ENCODE peak calls at places on chromosomes 6 and 20, in eight cellular contexts. One of them, this sample, is unnamed.

GRCh38 chr20:1860446-1860845 is 34.8 kb upstream of the SIRPA start:
- DNase-seq in NCI-H1436: no peak
- DNase-seq in foreskin fibroblast: peak; percentile 50
- DNase-seq in ascending aorta: no peak
- DNase-seq in pancreas: no peak
- DNase-seq in mucosa of descending colon: no peak
- DNase-seq in NCI-H1105 treated with DMSO at 0.1 percent for 48 hours: no peak
- DNase-seq in CD4-positive, alpha-beta T cell: no peak
- DNase-seq in this sample: no peak

GRCh38 chr20:14888172-14888571 is 550.8 kb upstream of the FLRT3 start:
- DNase-seq in NCI-H1436: no peak
- DNase-seq in foreskin fibroblast: no peak
- DNase-seq in ascending aorta: no peak
- DNase-seq in pancreas: no peak
- DNase-seq in mucosa of descending colon: no peak
- DNase-seq in NCI-H1105 treated with DMSO at 0.1 percent for 48 hours: no peak
- DNase-seq in CD4-positive, alpha-beta T cell: no peak
- DNase-seq in this sample: no peak

GRCh38 chr20:52972190-52972937 is at the start of gene TSHZ2:
- DNase-seq in NCI-H1436: peak; percentile 36
- DNase-seq in foreskin fibroblast: peak; percentile 22
- DNase-seq in ascending aorta: no peak
- DNase-seq in pancreas: peak; percentile 82
- DNase-seq in mucosa of descending colon: peak; percentile 22
- DNase-seq in NCI-H1105 treated with DMSO at 0.1 percent for 48 hours: peak; percentile 20
- DNase-seq in CD4-positive, alpha-beta T cell: peak; percentile 50
- DNase-seq in this sample: peak; percentile 38

GRCh38 chr6:33895296-33895695 is 91.5 kb upstream of the MLN start:
- DNase-seq in NCI-H1436: no peak
- DNase-seq in foreskin fibroblast: no peak
- DNase-seq in ascending aorta: no peak
- DNase-seq in pancreas: no peak
- DNase-seq in mucosa of descending colon: no peak
- DNase-seq in NCI-H1105 treated with DMSO at 0.1 percent for 48 hours: no peak
- DNase-seq in CD4-positive, alpha-beta T cell: no peak
- DNase-seq in this sample: no peak

GRCh38 chr6:89734526-89734925 is 85.1 kb downstream of the MDN1 start:
- DNase-seq in NCI-H1436: no peak
- DNase-seq in foreskin fibroblast: no peak
- DNase-seq in ascending aorta: no peak
- DNase-seq in pancreas: no peak
- DNase-seq in mucosa of descending colon: no peak
- DNase-seq in NCI-H1105 treated with DMSO at 0.1 percent for 48 hours: no peak
- DNase-seq in CD4-positive, alpha-beta T cell: no peak
- DNase-seq in this sample: no peak

GRCh38 chr20:50577175-50578018 is 67.2 kb downstream of the PTPN1 start:
- DNase-seq in NCI-H1436: no peak
- DNase-seq in foreskin fibroblast: peak; percentile 43
- DNase-seq in ascending aorta: peak; percentile 58
- DNase-seq in pancreas: peak; percentile 89
- DNase-seq in mucosa of descending colon: peak; percentile 84
- DNase-seq in NCI-H1105 treated with DMSO at 0.1 percent for 48 hours: peak; percentile 59
- DNase-seq in CD4-positive, alpha-beta T cell: no peak
- DNase-seq in this sample: no peak

GRCh38 chr6:93821953-93822352 is 402.6 kb upstream of the EPHA7 start:
- DNase-seq in NCI-H1436: no peak
- DNase-seq in foreskin fibroblast: no peak
- DNase-seq in ascending aorta: no peak
- DNase-seq in pancreas: no peak
- DNase-seq in mucosa of descending colon: no peak
- DNase-seq in NCI-H1105 treated with DMSO at 0.1 percent for 48 hours: no peak
- DNase-seq in CD4-positive, alpha-beta T cell: no peak
- DNase-seq in this sample: no peak

GRCh38 chr20:45883100-45883469 is 2.1 kb downstream of the ZSWIM1 start:
- DNase-seq in NCI-H1436: no peak
- DNase-seq in foreskin fibroblast: no peak
- DNase-seq in ascending aorta: no peak
- DNase-seq in pancreas: no peak
- DNase-seq in mucosa of descending colon: no peak
- DNase-seq in NCI-H1105 treated with DMSO at 0.1 percent for 48 hours: no peak
- DNase-seq in CD4-positive, alpha-beta T cell: no peak
- DNase-seq in this sample: no peak

GRCh38 chr6:106154326-106154725 is 68.2 kb downstream of the PRDM1 start:
- DNase-seq in NCI-H1436: no peak
- DNase-seq in foreskin fibroblast: no peak
- DNase-seq in ascending aorta: no peak
- DNase-seq in pancreas: no peak
- DNase-seq in mucosa of descending colon: no peak
- DNase-seq in NCI-H1105 treated with DMSO at 0.1 percent for 48 hours: no peak
- DNase-seq in CD4-positive, alpha-beta T cell: no peak
- DNase-seq in this sample: no peak

GRCh38 chr6:20620043-20620442 is 85.8 kb downstream of the CDKAL1 start:
- DNase-seq in NCI-H1436: no peak
- DNase-seq in foreskin fibroblast: peak; percentile 46
- DNase-seq in ascending aorta: no peak
- DNase-seq in pancreas: no peak
- DNase-seq in mucosa of descending colon: no peak
- DNase-seq in NCI-H1105 treated with DMSO at 0.1 percent for 48 hours: no peak
- DNase-seq in CD4-positive, alpha-beta T cell: no peak
- DNase-seq in this sample: no peak

GRCh38 chr6:110664933-110665332 is 150.3 kb downstream of the CDK19 start:
- DNase-seq in NCI-H1436: no peak
- DNase-seq in foreskin fibroblast: peak; percentile 37
- DNase-seq in ascending aorta: no peak
- DNase-seq in pancreas: no peak
- DNase-seq in mucosa of descending colon: no peak
- DNase-seq in NCI-H1105 treated with DMSO at 0.1 percent for 48 hours: no peak
- DNase-seq in CD4-positive, alpha-beta T cell: no peak
- DNase-seq in this sample: no peak

GRCh38 chr6:41728954-41729353 is 6.5 kb downstream of the TFEB start:
- DNase-seq in NCI-H1436: no peak
- DNase-seq in foreskin fibroblast: no peak
- DNase-seq in ascending aorta: no peak
- DNase-seq in pancreas: peak; percentile 25
- DNase-seq in mucosa of descending colon: peak; percentile 32
- DNase-seq in NCI-H1105 treated with DMSO at 0.1 percent for 48 hours: no peak
- DNase-seq in CD4-positive, alpha-beta T cell: no peak
- DNase-seq in this sample: no peak

GRCh38 chr6:7152467-7152866 is 44.7 kb downstream of the RREB1 start:
- DNase-seq in NCI-H1436: no peak
- DNase-seq in foreskin fibroblast: no peak
- DNase-seq in ascending aorta: no peak
- DNase-seq in pancreas: no peak
- DNase-seq in mucosa of descending colon: no peak
- DNase-seq in NCI-H1105 treated with DMSO at 0.1 percent for 48 hours: no peak
- DNase-seq in CD4-positive, alpha-beta T cell: no peak
- DNase-seq in this sample: no peak

GRCh38 chr6:138664740-138665139 is 108.8 kb upstream of the CCDC28A start:
- DNase-seq in NCI-H1436: no peak
- DNase-seq in foreskin fibroblast: no peak
- DNase-seq in ascending aorta: no peak
- DNase-seq in pancreas: no peak
- DNase-seq in mucosa of descending colon: no peak
- DNase-seq in NCI-H1105 treated with DMSO at 0.1 percent for 48 hours: no peak
- DNase-seq in CD4-positive, alpha-beta T cell: no peak
- DNase-seq in this sample: no peak

GRCh38 chr6:166595061-166595780 is 8.7 kb upstream of the RAMACL start:
- DNase-seq in NCI-H1436: no peak
- DNase-seq in foreskin fibroblast: peak; percentile 85
- DNase-seq in ascending aorta: no peak
- DNase-seq in pancreas: no peak
- DNase-seq in mucosa of descending colon: no peak
- DNase-seq in NCI-H1105 treated with DMSO at 0.1 percent for 48 hours: no peak
- DNase-seq in CD4-positive, alpha-beta T cell: no peak
- DNase-seq in this sample: no peak

GRCh38 chr6:63154535-63154934 is 56.7 kb upstream of the FKBP1C start:
- DNase-seq in NCI-H1436: no peak
- DNase-seq in foreskin fibroblast: no peak
- DNase-seq in ascending aorta: no peak
- DNase-seq in pancreas: no peak
- DNase-seq in mucosa of descending colon: no peak
- DNase-seq in NCI-H1105 treated with DMSO at 0.1 percent for 48 hours: no peak
- DNase-seq in CD4-positive, alpha-beta T cell: no peak
- DNase-seq in this sample: no peak

GRCh38 chr6:56359201-56359899 is 112.0 kb upstream of the COL21A1 start:
- DNase-seq in NCI-H1436: peak; percentile 72
- DNase-seq in foreskin fibroblast: peak; percentile 83
- DNase-seq in ascending aorta: peak; percentile 86
- DNase-seq in pancreas: no peak
- DNase-seq in mucosa of descending colon: no peak
- DNase-seq in NCI-H1105 treated with DMSO at 0.1 percent for 48 hours: peak; percentile 76
- DNase-seq in CD4-positive, alpha-beta T cell: peak; percentile 34
- DNase-seq in this sample: no peak

GRCh38 chr6:55882731-55883595 is 7.6 kb upstream of the BMP5 start:
- DNase-seq in NCI-H1436: no peak
- DNase-seq in foreskin fibroblast: peak; percentile 86
- DNase-seq in ascending aorta: no peak
- DNase-seq in pancreas: no peak
- DNase-seq in mucosa of descending colon: no peak
- DNase-seq in NCI-H1105 treated with DMSO at 0.1 percent for 48 hours: no peak
- DNase-seq in CD4-positive, alpha-beta T cell: no peak
- DNase-seq in this sample: no peak

GRCh38 chr20:43726811-43727338 is at the start of gene GTSF1L:
- DNase-seq in NCI-H1436: no peak
- DNase-seq in foreskin fibroblast: peak; percentile 48
- DNase-seq in ascending aorta: no peak
- DNase-seq in pancreas: no peak
- DNase-seq in mucosa of descending colon: no peak
- DNase-seq in NCI-H1105 treated with DMSO at 0.1 percent for 48 hours: no peak
- DNase-seq in CD4-positive, alpha-beta T cell: no peak
- DNase-seq in this sample: no peak

GRCh38 chr6:14265049-14266021 is 147.8 kb downstream of the CD83 start:
- DNase-seq in NCI-H1436: no peak
- DNase-seq in foreskin fibroblast: peak; percentile 11
- DNase-seq in ascending aorta: no peak
- DNase-seq in pancreas: no peak
- DNase-seq in mucosa of descending colon: no peak
- DNase-seq in NCI-H1105 treated with DMSO at 0.1 percent for 48 hours: no peak
- DNase-seq in CD4-positive, alpha-beta T cell: no peak
- DNase-seq in this sample: no peak

GRCh38 chr6:680666-681374 is 12.1 kb downstream of the EXOC2 start:
- DNase-seq in NCI-H1436: no peak
- DNase-seq in foreskin fibroblast: no peak
- DNase-seq in ascending aorta: no peak
- DNase-seq in pancreas: no peak
- DNase-seq in mucosa of descending colon: no peak
- DNase-seq in NCI-H1105 treated with DMSO at 0.1 percent for 48 hours: no peak
- DNase-seq in CD4-positive, alpha-beta T cell: no peak
- DNase-seq in this sample: no peak

GRCh38 chr6:130075879-130076278 is 57.5 kb downstream of the L3MBTL3 start:
- DNase-seq in NCI-H1436: no peak
- DNase-seq in foreskin fibroblast: peak; percentile 18
- DNase-seq in ascending aorta: no peak
- DNase-seq in pancreas: no peak
- DNase-seq in mucosa of descending colon: no peak
- DNase-seq in NCI-H1105 treated with DMSO at 0.1 percent for 48 hours: no peak
- DNase-seq in CD4-positive, alpha-beta T cell: no peak
- DNase-seq in this sample: no peak

GRCh38 chr20:54624701-54625472 is 149.5 kb downstream of the DOK5 start:
- DNase-seq in NCI-H1436: no peak
- DNase-seq in foreskin fibroblast: peak; percentile 37
- DNase-seq in ascending aorta: no peak
- DNase-seq in pancreas: no peak
- DNase-seq in mucosa of descending colon: no peak
- DNase-seq in NCI-H1105 treated with DMSO at 0.1 percent for 48 hours: no peak
- DNase-seq in CD4-positive, alpha-beta T cell: no peak
- DNase-seq in this sample: no peak

GRCh38 chr6:7343546-7344475 is 30.8 kb upstream of the SSR1 start:
- DNase-seq in NCI-H1436: no peak
- DNase-seq in foreskin fibroblast: no peak
- DNase-seq in ascending aorta: no peak
- DNase-seq in pancreas: peak; percentile 69
- DNase-seq in mucosa of descending colon: no peak
- DNase-seq in NCI-H1105 treated with DMSO at 0.1 percent for 48 hours: no peak
- DNase-seq in CD4-positive, alpha-beta T cell: no peak
- DNase-seq in this sample: no peak

GRCh38 chr6:150632785-150633465 is 33.2 kb downstream of the PLEKHG1 start:
- DNase-seq in NCI-H1436: no peak
- DNase-seq in foreskin fibroblast: no peak
- DNase-seq in ascending aorta: no peak
- DNase-seq in pancreas: no peak
- DNase-seq in mucosa of descending colon: no peak
- DNase-seq in NCI-H1105 treated with DMSO at 0.1 percent for 48 hours: no peak
- DNase-seq in CD4-positive, alpha-beta T cell: no peak
- DNase-seq in this sample: no peak

GRCh38 chr20:19301843-19302242 is 89.4 kb downstream of the SLC24A3 start:
- DNase-seq in NCI-H1436: no peak
- DNase-seq in foreskin fibroblast: no peak
- DNase-seq in ascending aorta: no peak
- DNase-seq in pancreas: no peak
- DNase-seq in mucosa of descending colon: no peak
- DNase-seq in NCI-H1105 treated with DMSO at 0.1 percent for 48 hours: no peak
- DNase-seq in CD4-positive, alpha-beta T cell: no peak
- DNase-seq in this sample: no peak

GRCh38 chr6:113632220-113632864 is 224.8 kb upstream of the MARCKS start:
- DNase-seq in NCI-H1436: peak; percentile 10
- DNase-seq in foreskin fibroblast: peak; percentile 87
- DNase-seq in ascending aorta: peak; percentile 68
- DNase-seq in pancreas: no peak
- DNase-seq in mucosa of descending colon: no peak
- DNase-seq in NCI-H1105 treated with DMSO at 0.1 percent for 48 hours: no peak
- DNase-seq in CD4-positive, alpha-beta T cell: no peak
- DNase-seq in this sample: peak; percentile 10

GRCh38 chr20:51366155-51366886 is 176.2 kb downstream of the NFATC2 start:
- DNase-seq in NCI-H1436: no peak
- DNase-seq in foreskin fibroblast: peak; percentile 99
- DNase-seq in ascending aorta: peak; percentile 94
- DNase-seq in pancreas: no peak
- DNase-seq in mucosa of descending colon: no peak
- DNase-seq in NCI-H1105 treated with DMSO at 0.1 percent for 48 hours: no peak
- DNase-seq in CD4-positive, alpha-beta T cell: no peak
- DNase-seq in this sample: no peak

GRCh38 chr6:93568169-93568568 is 148.8 kb upstream of the EPHA7 start:
- DNase-seq in NCI-H1436: no peak
- DNase-seq in foreskin fibroblast: no peak
- DNase-seq in ascending aorta: no peak
- DNase-seq in pancreas: no peak
- DNase-seq in mucosa of descending colon: no peak
- DNase-seq in NCI-H1105 treated with DMSO at 0.1 percent for 48 hours: no peak
- DNase-seq in CD4-positive, alpha-beta T cell: no peak
- DNase-seq in this sample: no peak

GRCh38 chr6:107488174-107488874 is 1.6 kb upstream of the SOBP start:
- DNase-seq in NCI-H1436: no peak
- DNase-seq in foreskin fibroblast: no peak
- DNase-seq in ascending aorta: no peak
- DNase-seq in pancreas: no peak
- DNase-seq in mucosa of descending colon: no peak
- DNase-seq in NCI-H1105 treated with DMSO at 0.1 percent for 48 hours: no peak
- DNase-seq in CD4-positive, alpha-beta T cell: no peak
- DNase-seq in this sample: no peak

GRCh38 chr20:47586648-47587306 is 85.1 kb downstream of the NCOA3 start:
- DNase-seq in NCI-H1436: no peak
- DNase-seq in foreskin fibroblast: peak; percentile 82
- DNase-seq in ascending aorta: no peak
- DNase-seq in pancreas: no peak
- DNase-seq in mucosa of descending colon: no peak
- DNase-seq in NCI-H1105 treated with DMSO at 0.1 percent for 48 hours: peak; percentile 25
- DNase-seq in CD4-positive, alpha-beta T cell: no peak
- DNase-seq in this sample: no peak

GRCh38 chr6:96762599-96762998 is 74.7 kb downstream of the GPR63 start:
- DNase-seq in NCI-H1436: no peak
- DNase-seq in foreskin fibroblast: no peak
- DNase-seq in ascending aorta: no peak
- DNase-seq in pancreas: peak; percentile 53
- DNase-seq in mucosa of descending colon: no peak
- DNase-seq in NCI-H1105 treated with DMSO at 0.1 percent for 48 hours: no peak
- DNase-seq in CD4-positive, alpha-beta T cell: no peak
- DNase-seq in this sample: no peak

GRCh38 chr6:34239240-34239825 is 2.7 kb downstream of the HMGA1 start:
- DNase-seq in NCI-H1436: no peak
- DNase-seq in foreskin fibroblast: peak; percentile 32
- DNase-seq in ascending aorta: peak; percentile 44
- DNase-seq in pancreas: no peak
- DNase-seq in mucosa of descending colon: no peak
- DNase-seq in NCI-H1105 treated with DMSO at 0.1 percent for 48 hours: no peak
- DNase-seq in CD4-positive, alpha-beta T cell: no peak
- DNase-seq in this sample: no peak

GRCh38 chr20:42350521-42350920 is 732.3 kb upstream of the CHD6 start:
- DNase-seq in NCI-H1436: no peak
- DNase-seq in foreskin fibroblast: no peak
- DNase-seq in ascending aorta: no peak
- DNase-seq in pancreas: no peak
- DNase-seq in mucosa of descending colon: no peak
- DNase-seq in NCI-H1105 treated with DMSO at 0.1 percent for 48 hours: no peak
- DNase-seq in CD4-positive, alpha-beta T cell: no peak
- DNase-seq in this sample: no peak

This sample was measured in 8988T.